ENCODE peak calls at places on chromosomes 16 and 17, in six cellular contexts. G is mesendoderm, Z is H9, T is mesenchymal stem cell, K is IMR-90, S is H1. H is an unnamed sample.

GRCh38 chr17:72985882-72986720 is 106.4 kb downstream of the SLC39A11 start:
- DNase-seq in K (peak), Z (peak), G (peak), T (peak), S (peak), H (peak)

GRCh38 chr16:26666486-26666885 is 400.2 kb upstream of the C16orf82 start:
- DNase-seq in K (no peak), S (no peak), Z (no peak), T (no peak), G (no peak), H (no peak)

GRCh38 chr16:29117631-29118030 is 132.8 kb downstream of the LAT start:
- DNase-seq in K (no peak), Z (no peak), T (no peak), S (no peak), G (no peak), H (no peak)

GRCh38 chr17:71921726-71922320 is 199.0 kb upstream of the SOX9 start:
- DNase-seq in T (peak), Z (no peak), S (no peak), G (peak), K (no peak), H (no peak)

GRCh38 chr16:3444032-3444388 is 530 bp downstream of the NAA60 start:
- DNase-seq in G (peak), T (peak), Z (no peak), K (peak), S (no peak), H (no peak)

GRCh38 chr16:81198635-81199034 is 39.9 kb upstream of the BCO1 start:
- DNase-seq in K (no peak), G (no peak), S (no peak), Z (peak), T (peak), H (no peak)

GRCh38 chr17:50471009-50471905 is 2.6 kb upstream of the CHAD start:
- DNase-seq in S (no peak), T (no peak), Z (no peak), K (no peak), G (no peak), H (no peak)

GRCh38 chr16:46568472-46569230 is 52.5 kb downstream of the SHCBP1 start:
- DNase-seq in S (no peak), Z (no peak), G (no peak), T (no peak), K (no peak), H (no peak)

GRCh38 chr17:48738803-48739526 is 10.4 kb upstream of the HOXB13 start:
- DNase-seq in Z (peak), T (no peak), G (no peak), K (no peak), S (no peak), H (no peak)

GRCh38 chr16:73051216-73051615 is 3.3 kb upstream of the ZFHX3 start:
- DNase-seq in S (no peak), Z (no peak), K (no peak), G (no peak), T (no peak), H (no peak)

GRCh38 chr17:59534583-59534982 is 30.8 kb upstream of the DHX40 start:
- DNase-seq in G (no peak), K (no peak), Z (no peak), S (no peak), T (no peak), H (no peak)

GRCh38 chr17:76145231-76146052 is 4.4 kb upstream of the FOXJ1 start:
- DNase-seq in S (no peak), G (no peak), K (no peak), T (no peak), Z (peak), H (no peak)

GRCh38 chr17:41595585-41595984 is 8.9 kb upstream of the KRT14 start:
- DNase-seq in S (no peak), K (no peak), T (no peak), Z (no peak), G (no peak), H (no peak)

GRCh38 chr17:69763503-69763902 is 311.5 kb upstream of the KCNJ16 start:
- DNase-seq in Z (no peak), S (no peak), T (peak), K (peak), G (peak), H (no peak)

GRCh38 chr17:31517524-31517923 is 126.0 kb downstream of the RAB11FIP4 start:
- DNase-seq in S (no peak), T (no peak), Z (peak), K (no peak), G (peak), H (no peak)

GRCh38 chr17:21288581-21289017 is 4.1 kb downstream of the MAP2K3 start:
- DNase-seq in K (no peak), G (no peak), T (peak), S (no peak), Z (no peak), H (no peak)

GRCh38 chr17:43456661-43457361 is 27.0 kb upstream of the DHX8 start:
- DNase-seq in T (peak), K (peak), Z (no peak), S (no peak), G (no peak), H (no peak)

GRCh38 chr17:16988749-16989229 is 16.9 kb upstream of the TNFRSF13B start:
- DNase-seq in T (no peak), K (no peak), S (no peak), Z (no peak), G (no peak), H (no peak)

GRCh38 chr17:75008373-75008772 is 4.1 kb upstream of the MRPL58 start:
- DNase-seq in Z (no peak), G (no peak), T (no peak), K (no peak), S (no peak), H (no peak)

GRCh38 chr17:7352910-7353635 is 1.1 kb downstream of the KCTD11 start:
- DNase-seq in Z (no peak), G (no peak), K (no peak), T (no peak), S (no peak), H (no peak)

GRCh38 chr17:40418428-40418706 is 671 bp upstream of the TOP2A start:
- DNase-seq in Z (no peak), G (no peak), K (no peak), S (no peak), T (no peak), H (no peak)

GRCh38 chr17:40419559-40420331 is 2.0 kb upstream of the TOP2A start:
- DNase-seq in T (no peak), Z (no peak), K (no peak), G (no peak), S (no peak), H (no peak)

GRCh38 chr17:40417258-40417608 is 463 bp downstream of the TOP2A start:
- DNase-seq in T (no peak), K (peak), Z (peak), G (peak), S (no peak), H (no peak)

GRCh38 chr17:40416671-40417070 is 1.0 kb downstream of the TOP2A start:
- DNase-seq in T (no peak), G (no peak), Z (no peak), S (no peak), K (no peak), H (no peak)

DNA sequence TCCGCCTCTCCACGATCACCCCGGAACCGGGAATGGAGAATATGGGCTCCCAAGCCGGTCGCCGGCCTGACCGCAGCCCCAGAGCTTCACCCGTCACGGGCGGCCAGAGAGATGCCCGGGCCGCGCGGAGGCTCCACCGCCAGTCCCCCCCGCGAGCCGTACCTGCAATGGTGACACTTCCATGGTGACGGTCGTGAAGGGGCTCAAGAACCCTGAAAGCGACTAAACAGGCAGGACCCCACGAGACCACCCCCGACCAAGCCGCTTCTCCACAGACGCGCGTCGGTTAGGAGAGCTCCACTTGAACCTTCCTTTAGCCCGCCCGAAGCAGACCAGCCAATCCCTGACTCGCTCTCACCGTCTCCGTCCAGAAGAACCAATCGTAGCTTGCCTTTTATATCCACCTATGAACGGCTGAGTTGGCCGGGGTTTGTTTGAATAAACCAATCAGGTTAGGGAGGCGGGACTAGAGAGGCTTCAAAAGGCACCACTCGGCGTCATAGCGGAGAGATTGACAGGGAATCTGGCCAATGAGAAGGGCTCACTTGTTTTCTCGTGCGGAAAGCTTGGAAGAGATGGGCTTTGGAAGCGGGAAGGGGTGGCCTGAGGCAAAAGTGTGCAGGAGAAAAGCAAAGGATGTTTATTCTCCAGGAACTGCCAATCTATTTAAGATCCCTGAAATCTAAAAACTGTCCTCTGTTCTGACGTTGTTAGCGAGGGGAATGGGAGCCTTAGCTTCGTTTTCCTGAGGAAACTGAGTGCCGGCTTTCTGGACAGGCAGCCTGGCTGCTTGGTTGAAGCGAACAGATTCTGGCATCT is at the start of gene TOP2A:
- DNase-seq in T (peak), Z (peak), G (peak), S (peak), K (peak), H (peak)
- H3K4ac ChIP-seq in T (no peak), Z (no peak), G (peak), S (peak), K (peak), H (peak)

GRCh38 chr16:89607937-89608740 is 5.3 kb upstream of the DPEP1 start:
- DNase-seq in G (no peak), S (no peak), T (no peak), K (no peak), Z (no peak), H (no peak)
- H3K4me2 ChIP-seq in G (no peak), S (no peak), T (no peak), K (no peak), Z (no peak), H (no peak)

GRCh38 chr17:4897785-4898184 is 1.6 kb upstream of the C17orf107 start:
- DNase-seq in S (no peak), T (no peak), Z (no peak), K (no peak), G (no peak), H (no peak)

GRCh38 chr17:4900231-4901107 is 1.1 kb downstream of the C17orf107 start:
- DNase-seq in G (peak), Z (peak), S (no peak), K (no peak), T (no peak), H (no peak)

GRCh38 chr17:4898351-4898750 is 985 bp upstream of the C17orf107 start:
- DNase-seq in S (no peak), T (no peak), G (no peak), K (no peak), Z (no peak), H (no peak)

GRCh38 chr17:4899341-4900230 is at the start of gene C17orf107:
- DNase-seq in Z (peak), S (no peak), T (no peak), G (peak), K (peak), H (no peak)

GRCh38 chr17:4898927-4899326 is 409 bp upstream of the C17orf107 start:
- DNase-seq in S (no peak), T (no peak), K (no peak), Z (no peak), G (no peak), H (no peak)
- H3K9ac ChIP-seq in S (no peak), T (peak), K (no peak), Z (no peak), G (no peak), H (no peak)

GRCh38 chr17:28334666-28335200 is 539 bp downstream of the IFT20 start:
- DNase-seq in G (no peak), S (no peak), Z (no peak), T (no peak), K (peak), H (no peak)
- H3K4ac ChIP-seq in G (no peak), S (no peak), Z (no peak), T (peak), K (peak), H (no peak)

GRCh38 chr17:80984749-80985148 is 6.9 kb upstream of the CHMP6 start:
- DNase-seq in Z (peak), S (peak), K (peak), G (peak), T (peak), H (peak)

GRCh38 chr17:80987941-80988461 is 3.6 kb upstream of the CHMP6 start:
- DNase-seq in S (no peak), Z (no peak), K (no peak), T (no peak), G (no peak), H (no peak)

GRCh38 chr17:80989586-80989913 is 2.1 kb upstream of the CHMP6 start:
- DNase-seq in Z (no peak), T (no peak), G (no peak), S (no peak), K (no peak), H (no peak)

GRCh38 chr17:80986046-80986445 is 5.6 kb upstream of the CHMP6 start:
- DNase-seq in S (no peak), T (no peak), Z (no peak), G (no peak), K (no peak), H (no peak)

GRCh38 chr17:80986816-80987480 is 4.7 kb upstream of the CHMP6 start:
- DNase-seq in S (no peak), G (no peak), K (no peak), Z (no peak), T (no peak), H (no peak)
- H3K4me2 ChIP-seq in S (no peak), G (no peak), K (no peak), Z (no peak), T (no peak), H (no peak)

DNA sequence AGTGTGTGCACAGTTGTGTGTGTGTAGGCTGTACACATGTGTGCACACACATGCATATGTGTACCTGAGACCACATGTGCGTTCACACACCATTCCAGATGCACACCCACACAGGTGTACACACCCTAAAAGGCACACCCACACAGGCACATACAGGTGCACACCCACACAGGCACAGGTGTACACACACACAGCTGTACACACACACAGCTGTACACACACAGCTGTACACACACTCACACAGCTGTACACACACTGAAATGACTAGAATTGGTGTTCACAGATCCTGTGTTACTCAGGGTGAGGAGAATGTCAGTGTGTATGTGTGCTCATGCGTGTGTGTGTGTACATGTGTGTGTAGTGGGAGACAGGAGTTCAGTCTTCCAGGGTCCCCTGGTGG is 15.9 kb upstream of the DOC2B start:
- DNase-seq in S (no peak), Z (no peak), K (no peak), T (no peak), G (no peak), H (no peak)
- H3K9ac ChIP-seq in S (no peak), Z (no peak), K (no peak), T (no peak), G (no peak), H (no peak)

H was measured in neuronal stem cell.